ENCODE peak calls at places on chromosomes 13 and 19, in eight cellular contexts. J is GM23338, I is fibroblast of lung, X is GM12878, S is neuronal stem cell, R is neural progenitor cell, D is IMR-90, M is OCI-LY7. G is an unnamed sample. For H3K4me1, the result is how much of the 10 kb centered on the place peaks cover.

GRCh38 chr19:10087296-10088061 is 1.4 kb downstream of the SHFL start:
- DNase-seq in M (no peak), I (no peak), D (no peak), X (no peak), J (no peak), S (no peak), R (no peak), G (no peak)

GRCh38 chr13:80881495-80882482 is 540.9 kb upstream of the SPRY2 start:
- DNase-seq in D (no peak), J (no peak), X (no peak), I (peak), M (no peak), S (no peak), R (no peak), G (no peak)

GRCh38 chr19:42634409-42635232 is 39.9 kb upstream of the CEACAM8 start:
- DNase-seq in R (peak), S (no peak), I (peak), D (peak), M (peak), X (no peak), J (peak), G (peak)

GRCh38 chr19:38263696-38264485 is 482 bp upstream of the SPINT2 start:
- DNase-seq in S (no peak), J (peak), R (no peak), D (peak), X (no peak), I (no peak), M (peak), G (no peak)

GRCh38 chr19:5128251-5128931 is 159.5 kb downstream of the KDM4B start:
- DNase-seq in R (peak), S (no peak), D (peak), M (no peak), X (no peak), J (peak), I (peak), G (peak)

GRCh38 chr19:41198559-41198958 is 5.5 kb downstream of the CYP2S1 start:
- DNase-seq in R (no peak), M (no peak), X (no peak), I (no peak), S (no peak), J (no peak), D (no peak), G (no peak)

GRCh38 chr19:18278521-18279265 is 2.7 kb downstream of the JUND start:
- DNase-seq in X (no peak), D (no peak), R (no peak), S (no peak), J (peak), I (no peak), M (peak), G (peak)

GRCh38 chr13:73368608-73369007 is 309.8 kb downstream of the KLF5 start:
- DNase-seq in I (no peak), X (no peak), D (no peak), M (no peak), J (no peak), R (no peak), S (no peak), G (no peak)

GRCh38 chr19:49790866-49791265 is 22.2 kb downstream of the FUZ start:
- DNase-seq in I (peak), S (no peak), D (peak), J (no peak), R (no peak), M (no peak), X (no peak), G (no peak)

GRCh38 chr13:66574606-66575005 is 655.5 kb downstream of the PCDH9 start:
- DNase-seq in X (no peak), I (no peak), R (no peak), J (no peak), S (no peak), M (no peak), D (peak), G (peak)

GRCh38 chr13:114061746-114062145 is 70.7 kb downstream of the RASA3 start:
- DNase-seq in M (no peak), R (no peak), D (no peak), I (no peak), J (no peak), X (no peak), S (no peak), G (no peak)

GRCh38 chr19:5292843-5293606 is 47.6 kb downstream of the PTPRS start:
- DNase-seq in R (peak), J (peak), D (peak), S (peak), X (no peak), M (peak), I (peak), G (peak)

GRCh38 chr19:53511933-53512374 is 26.0 kb upstream of the ZNF331 start:
- DNase-seq in I (peak), R (peak), D (peak), M (peak), X (no peak), J (peak), S (peak), G (peak)

GRCh38 chr19:10797541-10798256 is 38.3 kb downstream of the TMED1 start:
- DNase-seq in S (no peak), M (no peak), X (peak), D (no peak), R (no peak), I (no peak), J (no peak), G (no peak)

GRCh38 chr13:26062853-26063444 is 11.1 kb upstream of the SHISA2 start:
- DNase-seq in S (peak), X (no peak), J (peak), R (peak), I (peak), M (peak), D (peak), G (peak)

GRCh38 chr19:1634242-1634937 is 18.0 kb downstream of the TCF3 start:
- DNase-seq in X (no peak), I (no peak), D (no peak), R (no peak), S (no peak), J (no peak), M (peak), G (peak)

GRCh38 chr13:60327551-60327950 is 69.5 kb upstream of the TDRD3 start:
- DNase-seq in J (no peak), D (no peak), R (no peak), I (no peak), M (no peak), S (no peak), X (no peak), G (no peak)

GRCh38 chr13:101209206-101209893 is 207.0 kb downstream of the NALCN start:
- DNase-seq in S (no peak), I (no peak), D (no peak), R (no peak), X (no peak), M (no peak), J (no peak), G (no peak)

GRCh38 chr13:105142556-105142955 is 1392.9 kb downstream of the EFNB2 start:
- DNase-seq in S (no peak), J (no peak), D (no peak), R (no peak), M (no peak), X (no peak), I (no peak), G (no peak)

GRCh38 chr19:10670187-10670586 is 16.0 kb downstream of the ILF3 start:
- DNase-seq in R (no peak), J (no peak), D (no peak), X (no peak), M (no peak), S (no peak), I (no peak), G (no peak)

GRCh38 chr19:52742516-52742915 is 7.7 kb upstream of the ZNF611 start:
- DNase-seq in S (no peak), D (no peak), M (no peak), R (no peak), I (no peak), X (no peak), J (no peak), G (no peak)

GRCh38 chr19:31674503-31675186 is 325.4 kb upstream of the TSHZ3 start:
- DNase-seq in S (no peak), J (no peak), R (no peak), M (no peak), X (no peak), D (peak), I (peak), G (no peak)

GRCh38 chr19:10166046-10166445 is 28.7 kb downstream of the DNMT1 start:
- DNase-seq in D (no peak), J (no peak), M (no peak), X (no peak), R (no peak), S (no peak), I (no peak), G (no peak)

GRCh38 chr19:2589441-2589840 is 113.1 kb downstream of the GNG7 start:
- DNase-seq in S (no peak), M (no peak), X (no peak), J (peak), D (no peak), I (no peak), R (no peak), G (no peak)

GRCh38 chr13:79932556-79932955 is 408.4 kb downstream of the SPRY2 start:
- DNase-seq in D (no peak), R (no peak), I (no peak), M (no peak), X (no peak), J (no peak), S (no peak), G (no peak)

GRCh38 chr19:2084993-2085720 is 11.0 kb downstream of the MOB3A start:
- DNase-seq in J (no peak), D (no peak), M (peak), S (no peak), I (no peak), X (peak), R (no peak), G (peak)

GRCh38 chr13:65497265-65497664 is 1732.9 kb downstream of the PCDH9 start:
- DNase-seq in I (no peak), M (no peak), D (peak), R (no peak), S (no peak), X (no peak), J (no peak), G (no peak)

GRCh38 chr13:72536668-72537399 is 190.6 kb downstream of the MZT1 start:
- DNase-seq in J (peak), R (no peak), X (no peak), D (no peak), S (no peak), M (no peak), I (peak), G (no peak)

GRCh38 chr13:44333950-44334675 is 39.5 kb upstream of the SERP2 start:
- DNase-seq in X (no peak), S (no peak), J (no peak), D (no peak), M (no peak), R (no peak), I (no peak), G (no peak)

GRCh38 chr13:44336934-44337333 is 36.7 kb upstream of the SERP2 start:
- DNase-seq in X (no peak), J (no peak), D (no peak), M (no peak), R (no peak), I (no peak), S (no peak), G (no peak)

GRCh38 chr13:44337581-44337980 is 36.0 kb upstream of the SERP2 start:
- DNase-seq in D (no peak), R (no peak), S (no peak), J (no peak), I (no peak), X (no peak), M (no peak), G (no peak)

GRCh38 chr13:44334751-44335150 is 38.9 kb upstream of the SERP2 start:
- DNase-seq in I (no peak), S (no peak), D (no peak), X (no peak), J (no peak), M (no peak), R (peak), G (no peak)

GRCh38 chr13:44335463-44335862 is 38.2 kb upstream of the SERP2 start:
- DNase-seq in R (no peak), X (no peak), M (no peak), J (no peak), I (no peak), D (no peak), S (no peak), G (no peak)
- H3K4me2 ChIP-seq in R (no peak), X (no peak), M (no peak), J (no peak), I (no peak), D (no peak), S (no peak), G (no peak)

GRCh38 chr13:50521191-50521590 is 322.3 kb downstream of the DLEU7 start:
- DNase-seq in X (no peak), J (no peak), R (no peak), M (peak), S (no peak), D (no peak), I (no peak), G (no peak)

GRCh38 chr13:50519866-50520265 is 323.6 kb downstream of the DLEU7 start:
- DNase-seq in I (no peak), X (no peak), M (peak), S (no peak), R (no peak), J (no peak), D (no peak), G (no peak)

GRCh38 chr13:50521750-50522149 is 321.7 kb downstream of the DLEU7 start:
- DNase-seq in S (no peak), R (no peak), M (peak), I (peak), J (no peak), X (no peak), D (peak), G (peak)

GRCh38 chr13:50518791-50519201 is 324.7 kb downstream of the DLEU7 start:
- DNase-seq in S (no peak), J (no peak), I (peak), X (no peak), R (no peak), D (peak), M (peak), G (no peak)

DNA sequence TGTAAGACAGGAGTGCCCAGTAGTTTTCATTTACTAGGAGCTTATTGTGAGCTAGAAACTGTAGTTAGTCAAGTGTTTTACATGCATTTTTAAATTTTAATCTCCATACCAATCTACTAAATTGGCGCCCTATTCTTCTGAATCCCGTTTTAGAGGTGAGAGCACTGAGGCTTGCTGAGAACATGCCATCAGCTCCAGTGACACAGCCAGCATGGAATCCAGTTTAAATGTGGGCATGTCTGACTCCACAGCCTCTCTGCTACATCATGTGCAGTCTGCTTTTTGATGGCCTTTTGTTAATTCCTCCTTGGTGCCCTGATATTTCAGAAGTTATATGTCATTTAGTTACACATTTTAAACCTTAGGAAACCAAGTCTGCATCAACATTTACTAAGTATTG is 325.4 kb downstream of the DLEU7 start:
- DNase-seq in M (peak), S (no peak), D (peak), X (no peak), I (no peak), R (no peak), J (no peak), G (no peak)
- H3K4me1 ChIP-seq in M (half or more), S (under half), D (under half), X (under half), I (under half), R (under half), J (under half), G (half or more)

GRCh38 chr19:46133101-46133627 is 8.7 kb upstream of the IGFL3 start:
- DNase-seq in R (peak), I (peak), S (peak), M (no peak), X (peak), D (peak), J (peak), G (no peak)

GRCh38 chr19:46132508-46133100 is 8.1 kb upstream of the IGFL3 start:
- DNase-seq in J (no peak), D (no peak), M (no peak), X (no peak), R (no peak), I (no peak), S (no peak), G (no peak)

GRCh38 chr19:46133777-46134231 is 9.3 kb upstream of the IGFL3 start:
- DNase-seq in M (no peak), X (no peak), I (peak), D (no peak), S (no peak), J (peak), R (peak), G (no peak)

GRCh38 chr19:46134527-46134926 is 10.0 kb upstream of the IGFL3 start:
- DNase-seq in S (no peak), I (peak), D (peak), X (no peak), R (no peak), J (no peak), M (no peak), G (no peak)

GRCh38 chr19:46131485-46132143 is 7.1 kb upstream of the IGFL3 start:
- DNase-seq in M (no peak), S (no peak), I (peak), D (no peak), X (no peak), R (no peak), J (no peak), G (no peak)
- H3K4me2 ChIP-seq in M (no peak), S (no peak), I (no peak), D (peak), X (no peak), R (peak), J (peak), G (no peak)

GRCh38 chr19:34430738-34431625 is 2.8 kb downstream of the UBA2 start:
- DNase-seq in S (peak), D (peak), R (peak), X (no peak), M (peak), J (peak), I (peak), G (peak)
- H3K4me1 ChIP-seq in S (under half), D (under half), R (under half), X (under half), M (under half), J (under half), I (under half), G (under half)

GRCh38 chr13:106534844-106535551 is 464 bp downstream of the EFNB2 start:
- DNase-seq in X (no peak), S (no peak), M (peak), R (no peak), I (peak), D (peak), J (peak), G (no peak)
- H3K4me2 ChIP-seq in X (peak), S (peak), M (peak), R (peak), I (peak), D (peak), J (peak), G (peak)

GRCh38 chr13:97264663-97265062 is 42.5 kb downstream of the MBNL2 start:
- DNase-seq in M (no peak), X (no peak), S (no peak), D (no peak), R (no peak), I (no peak), J (no peak), G (no peak)
- H3K4me1 ChIP-seq in M (under half), X (under half), S (under half), D (under half), R (under half), I (under half), J (under half), G (under half)

GRCh38 chr13:78602561-78603239 is 652 bp downstream of the POU4F1 start:
- DNase-seq in X (no peak), J (peak), D (no peak), M (peak), S (peak), R (peak), I (peak), G (no peak)

GRCh38 chr13:78601886-78602560 is 1.3 kb downstream of the POU4F1 start:
- DNase-seq in I (no peak), J (no peak), M (no peak), D (no peak), R (no peak), X (no peak), S (no peak), G (no peak)

GRCh38 chr13:78604782-78605611 is 1.6 kb upstream of the POU4F1 start:
- DNase-seq in R (peak), S (peak), M (peak), J (peak), D (peak), I (no peak), X (no peak), G (peak)

GRCh38 chr13:78601124-78601885 is 2.0 kb downstream of the POU4F1 start:
- DNase-seq in X (no peak), S (peak), R (peak), I (peak), M (no peak), D (peak), J (peak), G (no peak)

GRCh38 chr13:78603240-78603947 is at the start of gene POU4F1:
- DNase-seq in M (peak), I (peak), J (peak), X (peak), S (peak), R (peak), D (peak), G (no peak)
- H3K4me2 ChIP-seq in M (peak), I (peak), J (peak), X (peak), S (peak), R (peak), D (peak), G (no peak)

GRCh38 chr19:47714339-47714738 is 1.1 kb downstream of the EHD2 start:
- DNase-seq in R (no peak), J (no peak), I (peak), M (no peak), D (no peak), S (no peak), X (no peak), G (no peak)

GRCh38 chr19:47716270-47716937 is 3.2 kb downstream of the EHD2 start:
- DNase-seq in I (no peak), J (no peak), M (no peak), S (no peak), D (no peak), R (no peak), X (no peak), G (no peak)

GRCh38 chr19:47720669-47721068 is 7.4 kb downstream of the EHD2 start:
- DNase-seq in S (no peak), I (no peak), M (no peak), R (no peak), J (no peak), X (no peak), D (no peak), G (no peak)

GRCh38 chr19:47723573-47723923 is 10.3 kb downstream of the EHD2 start:
- DNase-seq in I (peak), M (no peak), X (no peak), J (no peak), S (no peak), R (no peak), D (peak), G (peak)

DNA sequence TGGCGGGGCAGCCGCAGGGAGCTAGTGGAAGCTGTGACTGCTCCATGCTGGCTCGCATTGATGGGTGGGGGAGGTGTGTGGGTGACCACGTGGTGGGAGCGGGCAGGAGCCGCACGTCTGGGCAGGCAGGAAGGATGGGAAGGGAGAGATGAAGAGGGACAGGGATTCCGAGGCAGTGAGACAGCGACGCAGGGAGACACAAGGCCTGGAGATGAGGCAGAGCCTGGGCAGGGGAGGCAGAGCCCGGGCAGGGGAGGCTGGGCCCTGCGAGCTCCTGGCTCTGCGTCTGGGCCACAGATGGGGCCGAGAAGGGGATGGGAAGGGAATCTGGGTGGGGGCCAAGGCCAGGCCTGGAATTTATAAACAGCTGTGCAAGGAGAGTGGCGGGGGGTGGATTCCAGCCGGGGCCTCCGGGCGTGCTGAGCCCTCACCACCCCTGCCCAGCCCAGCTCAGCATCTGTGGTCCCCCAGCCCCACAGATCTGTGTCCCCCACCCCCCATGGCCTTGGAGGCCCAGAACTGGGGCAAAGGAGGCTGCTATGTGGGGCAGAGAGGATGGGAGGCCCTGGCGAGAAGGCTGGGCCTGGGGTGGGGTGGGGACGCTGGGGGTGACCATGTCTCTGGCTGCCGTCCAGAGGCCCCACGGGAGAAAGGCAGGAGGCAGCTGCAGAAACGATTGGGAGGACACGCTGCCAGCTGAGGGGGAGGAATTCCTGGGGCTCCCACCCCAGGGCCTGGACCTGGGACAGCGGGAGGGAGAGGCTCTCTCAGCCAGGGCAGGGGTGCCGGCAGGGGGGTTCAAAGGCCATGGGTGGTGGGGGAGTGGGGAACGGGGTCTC is 6.0 kb downstream of the EHD2 start:
- DNase-seq in D (peak), J (no peak), M (no peak), R (no peak), I (peak), X (no peak), S (no peak), G (no peak)
- H3K4me1 ChIP-seq in D (under half), J (under half), M (under half), R (under half), I (half or more), X (under half), S (under half), G (under half)